ENCODE peak calls at places on chromosome 11, in five cellular contexts. One of them, this sample, is unnamed.

GRCh38 chr11:47944555-47945128 is 35.7 kb upstream of the PTPRJ start:
- DNase-seq in CD4-positive, CD25-positive, alpha-beta regulatory T cell: no peak
- DNase-seq in IMR-90: no peak
- DNase-seq in breast epithelium: no peak
- DNase-seq in osteoblast: peak; percentile 8
- DNase-seq in this sample: no peak

GRCh38 chr11:69261116-69261515 is 32.8 kb upstream of the MYEOV start:
- DNase-seq in CD4-positive, CD25-positive, alpha-beta regulatory T cell: no peak
- DNase-seq in IMR-90: no peak
- DNase-seq in breast epithelium: no peak
- DNase-seq in osteoblast: no peak
- DNase-seq in this sample: no peak

GRCh38 chr11:850777-851762 is 8.4 kb downstream of the TSPAN4 start:
- DNase-seq in CD4-positive, CD25-positive, alpha-beta regulatory T cell: peak; percentile 38
- DNase-seq in IMR-90: no peak
- DNase-seq in breast epithelium: no peak
- DNase-seq in osteoblast: peak; percentile 97
- DNase-seq in this sample: no peak

GRCh38 chr11:12285106-12285505 is 92.3 kb upstream of the PARVA start:
- DNase-seq in CD4-positive, CD25-positive, alpha-beta regulatory T cell: no peak
- DNase-seq in IMR-90: peak; percentile 98
- DNase-seq in breast epithelium: no peak
- DNase-seq in osteoblast: peak; percentile 51
- DNase-seq in this sample: peak; percentile 85

GRCh38 chr11:58626915-58627483 is 4.5 kb downstream of the CNTF start:
- DNase-seq in CD4-positive, CD25-positive, alpha-beta regulatory T cell: no peak
- DNase-seq in IMR-90: peak; percentile 6
- DNase-seq in breast epithelium: no peak
- DNase-seq in osteoblast: no peak
- DNase-seq in this sample: no peak

GRCh38 chr11:62452839-62453468 is 34.1 kb downstream of the SCGB1A1 start:
- DNase-seq in CD4-positive, CD25-positive, alpha-beta regulatory T cell: no peak
- DNase-seq in IMR-90: no peak
- DNase-seq in breast epithelium: no peak
- DNase-seq in osteoblast: no peak
- DNase-seq in this sample: no peak

GRCh38 chr11:93133710-93134109 is 64.1 kb downstream of the SLC36A4 start:
- DNase-seq in CD4-positive, CD25-positive, alpha-beta regulatory T cell: no peak
- DNase-seq in IMR-90: peak; percentile 82
- DNase-seq in breast epithelium: no peak
- DNase-seq in osteoblast: no peak
- DNase-seq in this sample: peak; percentile 60

GRCh38 chr11:108788565-108789199 is 123.8 kb downstream of the DDX10 start:
- DNase-seq in CD4-positive, CD25-positive, alpha-beta regulatory T cell: peak; percentile 36
- DNase-seq in IMR-90: peak; percentile 41
- DNase-seq in breast epithelium: no peak
- DNase-seq in osteoblast: peak; percentile 43
- DNase-seq in this sample: peak; percentile 19

GRCh38 chr11:64960719-64961118 is 11.2 kb downstream of the MAJIN start:
- DNase-seq in CD4-positive, CD25-positive, alpha-beta regulatory T cell: no peak
- DNase-seq in IMR-90: no peak
- DNase-seq in breast epithelium: no peak
- DNase-seq in osteoblast: no peak
- DNase-seq in this sample: no peak

GRCh38 chr11:64954201-64954600 is 17.7 kb downstream of the MAJIN start:
- DNase-seq in CD4-positive, CD25-positive, alpha-beta regulatory T cell: no peak
- DNase-seq in IMR-90: no peak
- DNase-seq in breast epithelium: no peak
- DNase-seq in osteoblast: no peak
- DNase-seq in this sample: no peak

GRCh38 chr11:64963072-64963631 is 8.8 kb downstream of the MAJIN start:
- DNase-seq in CD4-positive, CD25-positive, alpha-beta regulatory T cell: no peak
- DNase-seq in IMR-90: no peak
- DNase-seq in breast epithelium: no peak
- DNase-seq in osteoblast: no peak
- DNase-seq in this sample: no peak

DNA sequence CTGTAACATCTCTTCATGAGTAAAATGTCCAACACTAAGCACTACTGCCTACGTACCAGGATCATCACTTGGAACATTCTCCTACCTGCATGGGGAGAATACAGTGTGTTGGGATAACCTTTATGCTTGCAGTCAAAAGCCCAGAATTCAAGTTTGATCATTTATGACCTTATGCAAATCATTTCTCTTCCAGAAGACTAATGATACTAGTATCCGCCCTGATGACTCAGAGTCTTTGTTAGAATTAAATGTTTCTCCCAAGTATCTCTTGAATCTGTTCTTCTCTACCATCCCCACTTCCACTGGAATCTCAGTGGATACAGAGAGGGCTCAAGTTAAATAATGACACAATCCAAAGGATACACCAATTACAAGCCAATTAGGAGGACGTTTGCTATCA is 12.4 kb downstream of the MAJIN start:
- DNase-seq in CD4-positive, CD25-positive, alpha-beta regulatory T cell: no peak
- DNase-seq in IMR-90: no peak
- DNase-seq in breast epithelium: no peak
- DNase-seq in osteoblast: no peak
- DNase-seq in this sample: no peak
- H3K4me3 ChIP-seq in CD4-positive, CD25-positive, alpha-beta regulatory T cell: no peak overlapping the region
- H3K4me3 ChIP-seq in IMR-90: no peak overlapping the region
- H3K4me3 ChIP-seq in breast epithelium: no peak overlapping the region
- H3K4me3 ChIP-seq in osteoblast: no peak overlapping the region
- H3K4me3 ChIP-seq in this sample: no peak overlapping the region

GRCh38 chr11:1853376-1854131 is 670 bp downstream of the LSP1 start:
- DNase-seq in CD4-positive, CD25-positive, alpha-beta regulatory T cell: peak; percentile 49
- DNase-seq in IMR-90: no peak
- DNase-seq in breast epithelium: no peak
- DNase-seq in osteoblast: no peak
- DNase-seq in this sample: no peak
- H3K4me3 ChIP-seq in CD4-positive, CD25-positive, alpha-beta regulatory T cell: peak overlapping the region; percentile 81
- H3K4me3 ChIP-seq in IMR-90: no peak overlapping the region
- H3K4me3 ChIP-seq in breast epithelium: peak overlapping the region; percentile 34
- H3K4me3 ChIP-seq in osteoblast: no peak overlapping the region
- H3K4me3 ChIP-seq in this sample: no peak overlapping the region

DNA sequence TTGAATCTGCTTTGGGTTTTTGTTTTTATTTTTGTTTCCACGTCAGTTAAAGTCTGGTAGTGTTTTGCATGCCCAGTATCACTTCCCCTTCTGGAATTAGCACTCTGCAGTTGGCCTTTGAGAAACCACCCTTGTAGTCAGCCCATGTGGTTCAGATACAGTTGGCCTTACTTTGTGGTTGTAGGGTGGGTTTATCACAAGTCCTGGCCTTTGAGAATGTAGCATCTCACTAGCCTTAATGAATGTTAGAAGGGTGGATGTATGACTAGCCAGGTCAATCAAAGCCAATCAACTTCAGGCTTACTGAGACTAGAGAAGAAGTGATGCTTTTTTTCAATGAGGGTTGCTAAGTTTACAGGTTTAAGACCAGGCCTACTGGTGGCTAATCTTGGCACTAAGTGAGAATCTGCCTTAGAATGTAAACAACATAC is 19.8 kb downstream of the ARL14EP start:
- DNase-seq in CD4-positive, CD25-positive, alpha-beta regulatory T cell: no peak
- DNase-seq in IMR-90: no peak
- DNase-seq in breast epithelium: no peak
- DNase-seq in osteoblast: peak; percentile 19
- DNase-seq in this sample: no peak
- H3K4me3 ChIP-seq in CD4-positive, CD25-positive, alpha-beta regulatory T cell: no peak overlapping the region
- H3K4me3 ChIP-seq in IMR-90: no peak overlapping the region
- H3K4me3 ChIP-seq in breast epithelium: no peak overlapping the region
- H3K4me3 ChIP-seq in osteoblast: no peak overlapping the region
- H3K4me3 ChIP-seq in this sample: no peak overlapping the region

DNA sequence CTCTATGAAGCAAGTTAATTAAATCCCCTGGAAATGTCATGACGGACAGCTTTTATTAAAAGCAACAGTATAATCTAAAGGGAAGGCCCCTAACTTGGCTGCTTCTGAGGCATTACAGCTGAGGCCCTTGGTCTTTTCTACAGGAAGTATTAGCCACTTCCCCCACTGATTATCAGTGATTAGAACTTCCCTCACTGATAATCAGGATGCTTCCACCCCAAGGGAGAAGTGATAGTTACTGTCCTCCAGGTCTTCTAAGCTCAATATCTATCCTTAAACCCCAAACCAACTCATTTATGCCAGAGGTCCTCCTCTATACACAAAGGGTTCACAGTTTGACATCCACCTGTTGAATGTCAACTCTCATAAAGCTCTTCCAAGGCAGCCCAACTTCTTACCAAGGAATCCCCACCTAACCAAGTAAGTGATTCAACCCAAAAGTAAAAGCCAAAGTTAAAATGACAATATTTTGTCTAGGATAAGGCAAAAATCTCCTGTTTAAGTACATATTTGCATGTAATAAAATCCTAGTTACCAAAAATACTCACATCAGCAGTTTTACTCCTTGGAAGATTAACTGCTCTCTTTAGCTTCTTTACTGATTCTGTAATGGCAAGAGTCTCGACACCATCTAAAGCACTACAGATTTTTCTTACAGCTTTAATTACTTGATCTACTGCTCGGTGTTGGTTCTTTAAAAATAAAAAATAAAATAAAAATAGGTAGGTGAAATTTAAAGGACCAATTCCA is 58.6 kb upstream of the RPS13 start:
- DNase-seq in CD4-positive, CD25-positive, alpha-beta regulatory T cell: no peak
- DNase-seq in IMR-90: no peak
- DNase-seq in breast epithelium: no peak
- DNase-seq in osteoblast: peak; percentile 45
- DNase-seq in this sample: no peak
- H3K4me3 ChIP-seq in CD4-positive, CD25-positive, alpha-beta regulatory T cell: no peak overlapping the region
- H3K4me3 ChIP-seq in IMR-90: no peak overlapping the region
- H3K4me3 ChIP-seq in breast epithelium: no peak overlapping the region
- H3K4me3 ChIP-seq in osteoblast: no peak overlapping the region
- H3K4me3 ChIP-seq in this sample: no peak overlapping the region

DNA sequence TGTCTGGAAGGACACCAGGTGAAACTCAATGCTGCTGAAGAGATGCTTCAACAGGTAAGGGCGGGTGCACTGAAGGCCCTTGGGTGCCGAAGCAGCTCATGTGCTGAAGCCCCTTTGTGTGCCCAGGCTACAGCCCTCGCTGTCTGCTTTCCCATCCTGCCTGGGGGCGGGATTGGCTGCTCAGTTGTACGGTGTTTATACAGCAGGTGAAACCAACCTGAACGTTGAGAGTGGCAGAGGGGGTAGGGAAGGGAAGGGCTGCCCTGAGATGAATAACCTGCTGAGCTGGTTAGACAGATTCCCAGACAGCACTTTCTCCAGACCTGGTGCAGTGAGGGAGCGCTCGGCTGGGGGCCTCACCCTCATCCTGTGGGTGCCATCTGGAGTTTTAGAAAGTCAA is 75.7 kb downstream of the CYB5R2 start:
- DNase-seq in CD4-positive, CD25-positive, alpha-beta regulatory T cell: no peak
- DNase-seq in IMR-90: no peak
- DNase-seq in breast epithelium: peak; percentile 84
- DNase-seq in osteoblast: no peak
- DNase-seq in this sample: no peak
- H3K4me3 ChIP-seq in CD4-positive, CD25-positive, alpha-beta regulatory T cell: no peak overlapping the region
- H3K4me3 ChIP-seq in IMR-90: no peak overlapping the region
- H3K4me3 ChIP-seq in breast epithelium: peak overlapping the region; percentile 4
- H3K4me3 ChIP-seq in osteoblast: no peak overlapping the region
- H3K4me3 ChIP-seq in this sample: no peak overlapping the region

DNA sequence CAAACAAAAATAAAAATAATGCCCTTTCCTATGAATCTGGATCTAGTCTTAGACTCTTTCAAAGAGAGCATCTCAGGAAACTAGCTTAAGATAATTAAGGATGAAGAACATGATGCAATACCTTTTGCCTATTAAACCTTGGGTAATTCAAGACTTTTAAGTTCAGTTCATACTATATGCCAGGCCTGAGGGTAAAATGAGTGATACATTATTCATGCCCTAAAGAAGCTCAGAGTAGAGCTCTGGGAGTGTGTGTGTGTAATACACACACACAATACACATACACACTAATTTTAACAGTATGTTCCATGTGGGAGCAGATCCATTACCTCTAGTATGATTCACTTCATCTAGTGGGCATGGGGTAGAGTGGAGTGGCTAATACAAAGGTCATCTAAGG is 651.4 kb upstream of the CHORDC1 start:
- DNase-seq in CD4-positive, CD25-positive, alpha-beta regulatory T cell: no peak
- DNase-seq in IMR-90: no peak
- DNase-seq in breast epithelium: no peak
- DNase-seq in osteoblast: no peak
- DNase-seq in this sample: no peak
- H3K4me3 ChIP-seq in CD4-positive, CD25-positive, alpha-beta regulatory T cell: no peak overlapping the region
- H3K4me3 ChIP-seq in IMR-90: no peak overlapping the region
- H3K4me3 ChIP-seq in breast epithelium: no peak overlapping the region
- H3K4me3 ChIP-seq in osteoblast: no peak overlapping the region
- H3K4me3 ChIP-seq in this sample: no peak overlapping the region

This sample was measured in astrocyte of the cerebellum.